ENCODE peak calls at places on chromosome 14, in five cellular contexts. One of them, this sample, is unnamed.

GRCh38 chr14:29895591-29896043 is 32.0 kb downstream of the PRKD1 start:
- DNase-seq in T1000: no peak
- DNase-seq in head of caudate nucleus: no peak
- DNase-seq in tibial artery: no peak
- DNase-seq in caudate nucleus: no peak
- DNase-seq in this sample: no peak

GRCh38 chr14:52342849-52343606 is 28.9 kb downstream of the PTGER2 start:
- DNase-seq in T1000: peak; percentile 28
- DNase-seq in caudate nucleus: no peak
- DNase-seq in tibial artery: no peak
- DNase-seq in head of caudate nucleus: no peak
- DNase-seq in this sample: no peak

GRCh38 chr14:72787841-72788240 is 106.1 kb downstream of the DPF3 start:
- DNase-seq in tibial artery: no peak
- DNase-seq in caudate nucleus: no peak
- DNase-seq in T1000: no peak
- DNase-seq in head of caudate nucleus: no peak
- DNase-seq in this sample: no peak

GRCh38 chr14:20683125-20683895 is 1.1 kb upstream of the RNASE4 start:
- DNase-seq in T1000: peak; percentile 69
- DNase-seq in tibial artery: peak; percentile 74
- DNase-seq in caudate nucleus: peak; percentile 75
- DNase-seq in head of caudate nucleus: peak; percentile 76
- DNase-seq in this sample: peak; percentile 89

GRCh38 chr14:68248481-68249255 is 429.1 kb downstream of the RAD51B start:
- DNase-seq in T1000: no peak
- DNase-seq in tibial artery: no peak
- DNase-seq in head of caudate nucleus: no peak
- DNase-seq in caudate nucleus: no peak
- DNase-seq in this sample: no peak

GRCh38 chr14:66009104-66009503 is 477.1 kb upstream of the CCDC196 start:
- DNase-seq in tibial artery: peak; percentile 22
- DNase-seq in T1000: no peak
- DNase-seq in head of caudate nucleus: no peak
- DNase-seq in caudate nucleus: no peak
- DNase-seq in this sample: no peak

GRCh38 chr14:21044106-21044618 is 2.0 kb downstream of the RNASE7 start:
- DNase-seq in tibial artery: no peak
- DNase-seq in caudate nucleus: no peak
- DNase-seq in T1000: no peak
- DNase-seq in head of caudate nucleus: no peak
- DNase-seq in this sample: no peak

GRCh38 chr14:50559990-50560928 is at the start of gene ATL1:
- DNase-seq in head of caudate nucleus: peak; percentile 86
- DNase-seq in caudate nucleus: peak; percentile 80
- DNase-seq in T1000: peak; percentile 69
- DNase-seq in tibial artery: peak; percentile 80
- DNase-seq in this sample: peak; percentile 42

GRCh38 chr14:100571837-100572236 is 15.4 kb downstream of the BEGAIN start:
- DNase-seq in tibial artery: no peak
- DNase-seq in head of caudate nucleus: no peak
- DNase-seq in T1000: no peak
- DNase-seq in caudate nucleus: no peak
- DNase-seq in this sample: no peak

GRCh38 chr14:96666088-96666487 is 131.1 kb upstream of the VRK1 start:
- DNase-seq in T1000: no peak
- DNase-seq in head of caudate nucleus: no peak
- DNase-seq in caudate nucleus: no peak
- DNase-seq in tibial artery: no peak
- DNase-seq in this sample: no peak

GRCh38 chr14:22837059-22837749 is 819 bp downstream of the MMP14 start:
- DNase-seq in caudate nucleus: no peak
- DNase-seq in T1000: no peak
- DNase-seq in tibial artery: peak; percentile 59
- DNase-seq in head of caudate nucleus: no peak
- DNase-seq in this sample: peak; percentile 69

GRCh38 chr14:99427632-99428315 is 52.9 kb downstream of the SETD3 start:
- DNase-seq in head of caudate nucleus: peak; percentile 61
- DNase-seq in caudate nucleus: peak; percentile 67
- DNase-seq in T1000: no peak
- DNase-seq in tibial artery: no peak
- DNase-seq in this sample: no peak